ENCODE peak calls at places on chromosomes 7 and 10, in ten cellular contexts. S, E, K, V, O, N, Z, I, X and J are unnamed samples.

GRCh38 chr10:132395704-132396494 is 1.1 kb upstream of the PWWP2B start:
- DNase-seq in I (no peak), E (peak; percentile 72), O (no peak), N (no peak), X (no peak), Z (peak; percentile 84), V (no peak), S (no peak), K (peak; percentile 52), J (peak; percentile 73)

GRCh38 chr7:117219485-117219884 is 103.4 kb downstream of the WNT2 start:
- DNase-seq in I (no peak), K (peak; percentile 6), E (no peak), O (no peak), V (peak; percentile 27), N (no peak), S (no peak), Z (no peak), X (no peak), J (no peak)

GRCh38 chr10:112338957-112339356 is 35.0 kb upstream of the ACSL5 start:
- DNase-seq in V (no peak), I (no peak), O (no peak), S (no peak), E (no peak), N (no peak), X (no peak), K (no peak), Z (no peak), J (no peak)

GRCh38 chr10:62610649-62611229 is 193.8 kb upstream of the ADO start:
- DNase-seq in X (peak; percentile 56), Z (peak; percentile 73), O (no peak), N (peak; percentile 72), E (no peak), V (peak; percentile 64), S (peak; percentile 56), I (peak; percentile 24), K (peak; percentile 3), J (peak; percentile 65)

GRCh38 chr10:103502849-103503660 is 9.6 kb downstream of the NEURL1 start:
- DNase-seq in I (no peak), Z (no peak), V (no peak), E (peak; percentile 22), S (no peak), O (no peak), K (no peak), X (no peak), N (no peak), J (no peak)

GRCh38 chr7:20214787-20215669 is 2.2 kb downstream of the MACC1 start:
- DNase-seq in Z (no peak), X (no peak), S (no peak), O (no peak), I (no peak), E (no peak), N (no peak), K (no peak), V (peak; percentile 76), J (no peak)

GRCh38 chr10:84762754-84763394 is 434.5 kb downstream of the CCSER2 start:
- DNase-seq in E (no peak), V (no peak), X (no peak), O (no peak), N (no peak), Z (no peak), S (no peak), K (no peak), I (no peak), J (no peak)

GRCh38 chr10:69179089-69179742 is 818 bp upstream of the SUPV3L1 start:
- DNase-seq in Z (no peak), O (no peak), E (no peak), N (no peak), X (peak; percentile 81), I (peak; percentile 55), S (peak; percentile 15), V (no peak), K (no peak), J (peak; percentile 6)

GRCh38 chr10:67697646-67698245 is 1.8 kb upstream of the CTNNA3 start:
- DNase-seq in V (peak; percentile 57), S (no peak), N (peak; percentile 14), O (no peak), X (peak; percentile 51), K (peak; percentile 18), I (peak; percentile 25), Z (peak; percentile 4), E (peak; percentile 14), J (no peak)

GRCh38 chr10:118511720-118512119 is 83.7 kb downstream of the PRLHR start:
- DNase-seq in S (no peak), I (no peak), O (no peak), Z (no peak), N (no peak), V (no peak), E (no peak), X (no peak), K (no peak), J (no peak)